ENCODE peak calls at places on chromosomes 6 and 20, in eight cellular contexts. V is testis; P is adrenal gland; U is chondrocyte; E is HFFc6; L is colonic mucosa; Y is CD4-positive, alpha-beta T cell; C is heart left ventricle. I is an unnamed sample.

GRCh38 chr6:43759926-43760798 is 9.8 kb upstream of the VEGFA start:
- DNase-seq in U (peak), P (peak), V (no peak), E (no peak), C (no peak), Y (no peak), L (no peak), I (peak)

GRCh38 chr6:108945686-108946158 is 97.5 kb downstream of the ARMC2 start:
- DNase-seq in C (peak), L (no peak), Y (no peak), P (peak), E (peak), V (peak), U (no peak), I (peak)

GRCh38 chr6:3977875-3978711 is 100.8 kb downstream of the FAM217A start:
- DNase-seq in V (peak), L (peak), U (no peak), Y (peak), C (no peak), E (peak), P (peak), I (no peak)

GRCh38 chr6:7918403-7918802 is 7.8 kb upstream of the TXNDC5 start:
- DNase-seq in C (no peak), Y (no peak), V (no peak), E (no peak), U (no peak), P (no peak), L (no peak), I (no peak)

GRCh38 chr6:14953806-14954205 is 292.1 kb upstream of the JARID2 start:
- DNase-seq in P (no peak), U (no peak), L (no peak), C (no peak), E (no peak), Y (no peak), V (no peak), I (no peak)

GRCh38 chr20:21102252-21102609 is 3.9 kb downstream of the LINC00237 start:
- DNase-seq in C (no peak), E (no peak), Y (no peak), U (no peak), L (peak), P (no peak), V (peak), I (no peak)

GRCh38 chr6:88848870-88849269 is 114.5 kb downstream of the RNGTT start:
- DNase-seq in L (no peak), Y (no peak), V (no peak), P (no peak), E (no peak), C (no peak), U (no peak), I (no peak)

GRCh38 chr6:52020961-52021570 is 66.3 kb downstream of the PKHD1 start:
- DNase-seq in Y (no peak), U (no peak), P (no peak), C (no peak), L (no peak), V (no peak), E (peak), I (no peak)

GRCh38 chr6:35955970-35956369 is 35.1 kb upstream of the SRPK1 start:
- DNase-seq in C (no peak), E (no peak), P (no peak), U (no peak), V (no peak), Y (no peak), L (no peak), I (no peak)

GRCh38 chr6:208973-209372 is 83.3 kb upstream of the DUSP22 start:
- DNase-seq in V (no peak), E (no peak), C (no peak), P (no peak), U (no peak), L (no peak), Y (no peak), I (no peak)

GRCh38 chr20:61316351-61316750 is 64.3 kb downstream of the CDH4 start:
- DNase-seq in L (no peak), P (no peak), U (no peak), V (no peak), E (no peak), Y (no peak), C (no peak), I (peak)

GRCh38 chr6:169073311-169073710 is 180.3 kb downstream of the THBS2 start:
- DNase-seq in C (no peak), Y (no peak), U (peak), L (no peak), E (peak), P (no peak), V (no peak), I (no peak)

GRCh38 chr20:1618954-1619550 is 757 bp downstream of the SIRPB1 start:
- DNase-seq in L (no peak), Y (no peak), U (no peak), C (no peak), P (no peak), E (no peak), V (no peak), I (no peak)

GRCh38 chr20:40710608-40711007 is 21.6 kb upstream of the MAFB start:
- DNase-seq in L (no peak), V (no peak), C (no peak), E (no peak), U (no peak), Y (no peak), P (no peak), I (no peak)

GRCh38 chr6:6771224-6771915 is 182.8 kb downstream of the LY86 start:
- DNase-seq in E (no peak), Y (no peak), U (no peak), L (no peak), C (no peak), P (no peak), V (no peak), I (no peak)

GRCh38 chr6:33289784-33290315 is 449 bp downstream of the PFDN6 start:
- DNase-seq in P (no peak), U (peak), C (no peak), V (no peak), E (no peak), Y (no peak), L (no peak), I (no peak)

GRCh38 chr6:122722746-122723145 is 56.8 kb upstream of the FABP7 start:
- DNase-seq in C (no peak), U (no peak), Y (no peak), V (no peak), E (peak), P (no peak), L (no peak), I (no peak)

GRCh38 chr20:51731771-51732453 is 36.3 kb downstream of the ATP9A start:
- DNase-seq in P (no peak), U (no peak), V (peak), C (no peak), Y (no peak), E (no peak), L (no peak), I (no peak)

GRCh38 chr6:150667977-150668716 is 68.5 kb downstream of the PLEKHG1 start:
- DNase-seq in U (no peak), E (peak), V (peak), Y (no peak), P (peak), C (peak), L (peak), I (no peak)

GRCh38 chr6:170087946-170088348 is 202.9 kb downstream of the DLL1 start:
- DNase-seq in C (peak), P (no peak), V (peak), U (peak), E (no peak), L (no peak), Y (peak), I (peak)

GRCh38 chr6:39189915-39190544 is 39.2 kb downstream of the KCNK5 start:
- DNase-seq in Y (no peak), C (no peak), U (no peak), P (peak), E (no peak), L (peak), V (peak), I (no peak)

GRCh38 chr6:28354688-28355554 is 5.2 kb downstream of the ZKSCAN3 start:
- DNase-seq in P (no peak), U (no peak), C (no peak), Y (no peak), E (no peak), L (no peak), V (no peak), I (no peak)

GRCh38 chr6:56370127-56370540 is 122.8 kb upstream of the COL21A1 start:
- DNase-seq in C (peak), Y (no peak), U (no peak), V (peak), E (peak), L (peak), P (peak), I (no peak)

GRCh38 chr6:127865108-127865507 is 35.8 kb downstream of the THEMIS start:
- DNase-seq in Y (no peak), P (no peak), C (no peak), U (no peak), E (no peak), V (no peak), L (no peak), I (no peak)

GRCh38 chr20:56978475-56978874 is 288.0 kb downstream of the BMP7 start:
- DNase-seq in U (no peak), L (no peak), P (no peak), C (no peak), V (no peak), Y (no peak), E (no peak), I (no peak)

GRCh38 chr6:111865049-111865585 is 8.1 kb downstream of the FYN start:
- DNase-seq in U (no peak), E (no peak), Y (no peak), L (no peak), V (no peak), P (no peak), C (no peak), I (no peak)

GRCh38 chr20:57911512-57912226 is 201.9 kb upstream of the PMEPA1 start:
- DNase-seq in V (no peak), P (no peak), E (no peak), Y (no peak), C (no peak), U (no peak), L (no peak), I (no peak)

GRCh38 chr20:62921119-62921687 is 5.1 kb downstream of the DIDO1 start:
- DNase-seq in P (peak), U (no peak), L (peak), V (peak), Y (peak), E (peak), C (no peak), I (no peak)
- TF ChIP-seq CTCF in P (peak), U (peak), L (peak), V (peak), Y (peak), E (peak), C (peak), I (peak)

GRCh38 chr6:73854998-73855718 is 159.2 kb downstream of the CD109 start:
- DNase-seq in L (peak), P (no peak), E (peak), C (no peak), V (peak), U (no peak), Y (no peak), I (no peak)
- TF ChIP-seq CTCF in L (peak), P (peak), E (peak), C (peak), V (peak), U (peak), Y (peak), I (peak)

DNA sequence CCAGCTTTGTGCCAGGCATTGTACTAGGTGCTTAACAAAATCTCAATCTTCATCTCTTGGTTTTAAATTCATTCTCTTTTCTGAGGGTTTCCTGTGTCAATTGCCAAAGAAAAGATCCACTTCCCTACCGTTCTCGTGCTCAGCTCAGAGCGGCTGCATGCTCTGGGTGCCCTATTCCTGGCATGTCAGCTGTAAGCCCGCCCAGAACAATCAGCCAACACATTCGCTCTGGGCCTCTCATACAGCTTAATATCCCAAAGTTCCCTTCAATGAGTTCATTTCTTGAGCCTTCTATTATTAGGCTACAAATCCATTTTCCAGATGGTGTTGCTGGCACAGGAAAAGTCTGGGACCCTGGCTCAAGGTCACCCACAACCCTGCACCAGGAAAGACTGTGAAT is 24.3 kb upstream of the LRFN2 start:
- DNase-seq in U (no peak), C (no peak), L (no peak), Y (no peak), E (no peak), V (no peak), P (no peak), I (no peak)
- TF ChIP-seq CTCF in U (no peak), C (no peak), L (no peak), Y (no peak), E (no peak), V (no peak), P (no peak), I (no peak)

DNA sequence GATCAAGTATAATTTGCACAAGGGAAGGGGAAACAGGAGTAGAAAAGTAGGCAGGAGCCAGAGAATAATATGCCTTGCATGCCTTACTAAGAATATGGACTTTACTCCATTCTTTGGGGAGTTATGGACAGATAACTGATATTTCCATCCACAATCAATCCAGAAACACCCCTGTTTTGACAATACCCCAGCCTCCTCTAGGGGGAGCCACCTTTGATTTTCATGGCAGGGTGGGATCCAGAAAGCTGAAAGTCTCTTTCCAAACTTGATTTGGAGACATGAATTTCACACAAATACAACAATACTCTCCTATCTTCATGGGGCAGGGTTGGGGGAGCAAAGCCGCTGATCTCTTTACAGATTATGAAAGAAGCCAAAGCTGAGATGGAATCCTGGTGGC is 404.1 kb downstream of the FOXA2 start:
- DNase-seq in C (no peak), V (no peak), L (no peak), P (no peak), E (no peak), Y (no peak), U (no peak), I (no peak)
- TF ChIP-seq CTCF in C (no peak), V (no peak), L (no peak), P (no peak), E (no peak), Y (no peak), U (no peak), I (no peak)

I was measured in spleen.